ENCODE peak calls at places on chromosomes 3 and 15, in seven cellular contexts. J is transverse colon, G is NB4, N is tibial nerve, W is testis, K is heart left ventricle, Q is Peyer's patch. E is an unnamed sample.

GRCh38 chr15:50425219-50425618 is 1.0 kb downstream of the USP8 start:
- DNase-seq in W (no peak), J (no peak), K (no peak), N (no peak), Q (no peak), G (peak; percentile 19), E (no peak)

GRCh38 chr3:148332509-148332908 is 365.2 kb upstream of the AGTR1 start:
- DNase-seq in K (no peak), Q (no peak), G (no peak), W (no peak), N (no peak), J (no peak), E (no peak)

GRCh38 chr3:46183330-46183729 is 24.8 kb downstream of the CCR1 start:
- DNase-seq in W (no peak), Q (no peak), N (no peak), J (no peak), K (no peak), G (peak; percentile 33), E (no peak)

GRCh38 chr15:81945014-81945615 is 100.7 kb downstream of the MEX3B start:
- DNase-seq in G (no peak), J (no peak), K (no peak), N (no peak), Q (no peak), W (peak; percentile 69), E (no peak)

GRCh38 chr15:41115088-41115651 is 910 bp downstream of the INO80 start:
- DNase-seq in K (no peak), J (no peak), N (no peak), W (no peak), G (peak; percentile 65), Q (no peak), E (no peak)

GRCh38 chr3:126134219-126134975 is 46.0 kb downstream of the ALDH1L1 start:
- DNase-seq in G (peak; percentile 62), W (peak; percentile 76), K (peak; percentile 57), J (peak; percentile 65), N (peak; percentile 75), Q (peak; percentile 67), E (peak; percentile 74)

GRCh38 chr15:29826908-29827307 is 4.6 kb upstream of the TJP1 start:
- DNase-seq in K (no peak), N (no peak), J (no peak), W (no peak), Q (no peak), G (no peak), E (no peak)

GRCh38 chr15:93308026-93308670 is 219.1 kb upstream of the RGMA start:
- DNase-seq in Q (no peak), N (no peak), J (no peak), G (no peak), K (no peak), W (no peak), E (no peak)

GRCh38 chr3:42023380-42023779 is 61.5 kb upstream of the ULK4 start:
- DNase-seq in N (no peak), W (no peak), G (no peak), K (no peak), Q (no peak), J (no peak), E (no peak)

GRCh38 chr3:146493221-146493620 is 23.9 kb upstream of the PLSCR2 start:
- DNase-seq in G (no peak), N (no peak), J (no peak), Q (no peak), W (no peak), K (no peak), E (no peak)

GRCh38 chr3:125357032-125357658 is 18.0 kb downstream of the ZNF148 start:
- DNase-seq in K (peak; percentile 59), Q (peak; percentile 61), N (peak; percentile 25), G (peak; percentile 79), W (peak; percentile 74), J (peak; percentile 26), E (peak; percentile 22)

GRCh38 chr3:60737633-60738399 is 513.4 kb downstream of the FHIT start:
- DNase-seq in Q (no peak), W (no peak), G (no peak), N (no peak), J (no peak), K (no peak), E (no peak)

GRCh38 chr3:185549651-185550111 is 2.7 kb downstream of the LIPH start:
- DNase-seq in G (no peak), N (no peak), J (no peak), W (no peak), K (no peak), Q (peak; percentile 35), E (no peak)

GRCh38 chr15:101359365-101359947 is 64.4 kb upstream of the SNRPA1 start:
- DNase-seq in W (no peak), J (no peak), N (no peak), K (no peak), G (no peak), Q (no peak), E (no peak)

GRCh38 chr3:36214460-36214859 is 165.8 kb upstream of the STAC start:
- DNase-seq in W (no peak), G (no peak), J (no peak), K (no peak), N (no peak), Q (no peak), E (no peak)

GRCh38 chr3:10420745-10421475 is 84.5 kb downstream of the ATP2B2 start:
- DNase-seq in G (no peak), Q (no peak), N (no peak), J (no peak), W (no peak), K (no peak), E (no peak)

DNA sequence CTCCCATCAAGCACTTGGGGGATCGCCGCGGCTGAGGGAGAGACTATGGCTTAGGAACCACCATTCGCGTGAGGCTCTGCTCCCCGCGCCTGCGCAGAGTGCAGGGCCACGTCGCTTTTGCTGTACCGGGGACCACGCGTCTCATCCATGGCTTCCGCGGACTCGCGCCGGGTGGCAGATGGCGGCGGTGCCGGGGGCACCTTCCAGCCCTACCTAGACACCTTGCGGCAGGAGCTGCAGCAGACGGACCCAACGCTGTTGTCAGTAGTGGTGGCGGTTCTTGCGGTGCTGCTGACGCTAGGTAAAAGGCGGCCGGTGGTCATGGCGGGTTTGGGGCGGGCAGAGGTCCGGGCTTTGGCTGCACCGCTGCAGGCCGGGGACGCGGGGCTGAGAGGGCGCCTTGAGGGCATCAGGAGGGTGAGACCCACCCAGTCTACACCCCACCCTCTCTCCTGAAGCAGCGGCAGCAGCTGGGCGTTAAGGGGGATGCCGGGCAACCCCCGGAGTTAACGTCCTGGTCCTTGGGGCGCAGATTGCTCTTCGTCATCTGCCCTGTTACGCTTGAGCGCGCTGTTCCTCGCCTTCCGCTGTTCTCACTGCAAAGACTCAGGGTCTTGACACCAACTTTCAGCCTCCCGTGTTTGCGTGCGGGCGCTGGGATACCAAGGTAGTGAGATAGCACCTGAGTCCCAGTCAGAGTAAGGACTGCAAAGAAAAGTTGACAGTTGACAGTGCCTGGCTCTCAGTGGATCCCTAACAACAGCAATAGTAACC is at the start of gene SRPRB:
- DNase-seq in G (peak; percentile 94), J (peak; percentile 95), K (peak; percentile 94), Q (peak; percentile 98), N (peak; percentile 89), W (peak; percentile 97), E (peak; percentile 91)
- TF ChIP-seq POLR2A in G (peak; percentile 90), J (peak; percentile 73), K (peak; percentile 77), Q (peak; percentile 41), N (peak; percentile 44), W (peak; percentile 20), E (peak; percentile 54)

GRCh38 chr3:137343283-137343682 is 385.5 kb downstream of the IL20RB start:
- DNase-seq in W (no peak), K (no peak), N (no peak), J (no peak), Q (no peak), G (no peak), E (no peak)

GRCh38 chr3:137347817-137348368 is 390.1 kb downstream of the IL20RB start:
- DNase-seq in K (no peak), N (no peak), W (no peak), J (no peak), Q (no peak), G (no peak), E (no peak)

GRCh38 chr3:137349949-137350348 is 392.2 kb downstream of the IL20RB start:
- DNase-seq in Q (no peak), W (no peak), K (no peak), N (no peak), J (no peak), G (no peak), E (no peak)

DNA sequence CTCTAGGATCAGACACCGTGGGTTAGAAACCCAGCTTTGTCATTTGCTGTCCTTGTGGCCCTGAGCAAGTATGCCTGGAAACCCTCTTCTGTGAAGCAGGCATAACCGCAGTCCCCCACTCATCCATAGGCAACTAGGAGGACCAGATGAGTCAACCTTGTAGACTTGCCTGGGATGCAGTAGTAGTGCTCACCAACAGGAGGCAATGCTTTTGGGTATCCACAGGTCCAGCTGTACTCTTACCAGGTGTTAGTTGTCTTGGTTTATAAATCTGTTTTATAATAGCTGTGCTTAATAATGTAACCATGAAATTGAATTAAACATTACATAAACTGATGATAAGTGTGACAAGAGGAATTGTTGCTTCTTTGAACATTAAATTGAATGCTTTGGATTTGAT is 389.3 kb downstream of the IL20RB start:
- DNase-seq in G (no peak), Q (no peak), J (no peak), W (no peak), N (no peak), K (no peak), E (no peak)
- TF ChIP-seq CTCF in G (peak; percentile 6), Q (no peak), J (no peak), W (peak; percentile 12), N (no peak), K (no peak), E (no peak)

GRCh38 chr3:79019137-79019923 is 748.5 kb downstream of the ROBO1 start:
- DNase-seq in W (peak; percentile 95), N (peak; percentile 71), Q (peak; percentile 84), K (peak; percentile 78), J (peak; percentile 54), G (no peak), E (peak; percentile 80)
- TF ChIP-seq POLR2A in W (peak; percentile 47), N (peak; percentile 65), Q (peak; percentile 22), K (peak; percentile 45), J (peak; percentile 54), G (no peak), E (peak; percentile 22)

GRCh38 chr3:67947808-67948508 is 293.5 kb upstream of the SUCLG2 start:
- DNase-seq in G (no peak), Q (peak; percentile 47), W (no peak), K (no peak), J (no peak), N (no peak), E (no peak)
- TF ChIP-seq CTCF in G (no peak), Q (no peak), W (no peak), K (no peak), J (no peak), N (no peak), E (no peak)

DNA sequence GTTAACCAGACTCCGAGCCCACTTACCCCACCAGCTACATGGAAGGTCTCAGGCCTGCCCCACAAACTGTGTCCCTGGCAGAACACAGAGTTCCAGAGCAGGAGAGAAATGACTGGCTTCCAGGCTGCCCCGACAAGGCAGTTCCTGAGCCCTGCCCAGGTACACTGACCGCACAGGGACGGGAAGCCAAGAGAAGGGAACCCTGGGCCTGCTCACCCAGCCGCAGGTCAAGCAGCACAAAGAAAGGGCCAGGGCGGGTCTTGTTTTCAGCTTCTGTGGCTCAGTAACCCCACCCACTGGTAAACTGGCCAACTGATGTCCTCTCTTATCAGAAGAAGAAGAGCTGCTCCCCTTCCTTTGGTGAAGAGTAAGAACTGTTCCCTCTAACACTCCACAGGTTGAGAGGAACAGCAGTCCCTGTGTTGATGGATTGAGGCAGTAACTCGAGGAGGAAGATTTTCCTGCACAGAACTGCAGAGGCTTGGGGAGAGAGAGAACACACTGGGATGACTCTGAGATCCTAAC is 68.4 kb downstream of the CRTC3 start:
- DNase-seq in K (peak; percentile 60), J (peak; percentile 79), N (peak; percentile 68), G (peak; percentile 61), Q (peak; percentile 84), W (peak; percentile 86), E (peak; percentile 70)
- TF ChIP-seq POLR2A in K (no peak), J (no peak), N (no peak), G (no peak), Q (no peak), W (no peak), E (no peak)

GRCh38 chr15:64841258-64842098 is at the start of gene PLEKHO2:
- DNase-seq in G (peak; percentile 98), W (peak; percentile 96), N (peak; percentile 91), K (peak; percentile 98), Q (peak; percentile 97), J (peak; percentile 95), E (peak; percentile 98)
- TF ChIP-seq CTCF in G (peak; percentile 8), W (no peak), N (peak; percentile 46), K (no peak), Q (no peak), J (no peak), E (peak; percentile 19)